ENCODE peak calls at places on chromosome 12, in eight cellular contexts. D is A549, J is HepG2, E is thyroid gland, Q is body of pancreas, Z is transverse colon, S is stomach, C is HCT116. U is an unnamed sample.

GRCh38 chr12:65881965-65882413 is 57.7 kb downstream of the HMGA2 start:
- DNase-seq in D (no peak), J (no peak), E (peak), Q (peak), Z (peak), S (peak), C (no peak), U (peak)

GRCh38 chr12:76530531-76530930 is 29.0 kb downstream of the OSBPL8 start:
- DNase-seq in D (no peak), J (no peak), E (no peak), Q (no peak), Z (no peak), S (no peak), C (no peak), U (no peak)

GRCh38 chr12:66881401-66881800 is 202.5 kb upstream of the GRIP1 start:
- DNase-seq in D (no peak), J (no peak), E (no peak), Q (no peak), Z (no peak), S (no peak), C (no peak), U (no peak)

GRCh38 chr12:64385468-64385867 is 5.1 kb downstream of the C12orf56 start:
- DNase-seq in D (no peak), J (no peak), E (no peak), Q (no peak), Z (no peak), S (no peak), C (peak), U (no peak)

GRCh38 chr12:74914378-74914777 is 295.3 kb downstream of the KCNC2 start:
- DNase-seq in D (no peak), J (no peak), E (no peak), Q (no peak), Z (no peak), S (no peak), C (no peak), U (no peak)

GRCh38 chr12:119589087-119589486 is 4.5 kb upstream of the TMEM233 start:
- DNase-seq in D (no peak), J (no peak), E (no peak), Q (no peak), Z (no peak), S (no peak), C (no peak), U (no peak)

GRCh38 chr12:75981773-75982564 is 49.6 kb downstream of the PHLDA1 start:
- DNase-seq in D (peak), J (no peak), E (no peak), Q (peak), Z (no peak), S (no peak), C (peak), U (no peak)

GRCh38 chr12:26120561-26121274 is 4.1 kb downstream of the BHLHE41 start:
- DNase-seq in D (no peak), J (no peak), E (no peak), Q (no peak), Z (no peak), S (no peak), C (no peak), U (no peak)

GRCh38 chr12:92226036-92226661 is 80.5 kb upstream of the BTG1 start:
- DNase-seq in D (no peak), J (no peak), E (no peak), Q (no peak), Z (no peak), S (no peak), C (no peak), U (no peak)

GRCh38 chr12:116564080-116564479 is 4.9 kb downstream of the MAP1LC3B2 start:
- DNase-seq in D (no peak), J (peak), E (no peak), Q (no peak), Z (no peak), S (no peak), C (no peak), U (no peak)

GRCh38 chr12:87427770-87428169 is 601.4 kb downstream of the C12orf50 start:
- DNase-seq in D (no peak), J (no peak), E (no peak), Q (no peak), Z (no peak), S (no peak), C (no peak), U (no peak)

GRCh38 chr12:89499857-89500256 is 24.7 kb downstream of the GALNT4 start:
- DNase-seq in D (no peak), J (no peak), E (no peak), Q (no peak), Z (no peak), S (no peak), C (no peak), U (no peak)

GRCh38 chr12:124804011-124804621 is 59.5 kb downstream of the SCARB1 start:
- DNase-seq in D (peak), J (peak), E (peak), Q (peak), Z (no peak), S (peak), C (peak), U (peak)

GRCh38 chr12:47135578-47135977 is 55.8 kb upstream of the AMIGO2 start:
- DNase-seq in D (no peak), J (no peak), E (no peak), Q (no peak), Z (no peak), S (no peak), C (no peak), U (no peak)
- TF ChIP-seq CTCF in D (no peak), J (no peak), E (no peak), Q (no peak), Z (no peak), S (no peak), C (no peak), U (no peak)

GRCh38 chr12:80186727-80187217 is 87.4 kb downstream of the OTOGL start:
- DNase-seq in D (peak), J (peak), E (peak), Q (peak), Z (peak), S (peak), C (peak), U (peak)

GRCh38 chr12:80190001-80190400 is 90.7 kb downstream of the OTOGL start:
- DNase-seq in D (no peak), J (no peak), E (no peak), Q (no peak), Z (no peak), S (no peak), C (no peak), U (no peak)

GRCh38 chr12:80187660-80188090 is 88.3 kb downstream of the OTOGL start:
- DNase-seq in D (no peak), J (no peak), E (no peak), Q (peak), Z (no peak), S (no peak), C (no peak), U (peak)

GRCh38 chr12:80188566-80188965 is 89.2 kb downstream of the OTOGL start:
- DNase-seq in D (no peak), J (no peak), E (no peak), Q (no peak), Z (no peak), S (no peak), C (no peak), U (no peak)

GRCh38 chr12:80189241-80189640 is 89.9 kb downstream of the OTOGL start:
- DNase-seq in D (no peak), J (no peak), E (no peak), Q (no peak), Z (no peak), S (no peak), C (no peak), U (no peak)
- H3K27ac ChIP-seq in D (no peak), J (no peak), E (no peak), Q (no peak), Z (no peak), S (no peak), C (no peak), U (peak)

GRCh38 chr12:57592551-57593165 is 1.7 kb downstream of the PIP4K2C start:
- DNase-seq in D (no peak), J (no peak), E (no peak), Q (no peak), Z (no peak), S (no peak), C (no peak), U (no peak)

GRCh38 chr12:57593187-57593586 is 2.2 kb downstream of the PIP4K2C start:
- DNase-seq in D (no peak), J (no peak), E (no peak), Q (no peak), Z (no peak), S (no peak), C (no peak), U (no peak)

GRCh38 chr12:57590536-57590891 is 478 bp upstream of the PIP4K2C start:
- DNase-seq in D (no peak), J (no peak), E (no peak), Q (no peak), Z (no peak), S (no peak), C (no peak), U (no peak)

GRCh38 chr12:57591567-57592325 is 754 bp downstream of the PIP4K2C start:
- DNase-seq in D (no peak), J (no peak), E (peak), Q (peak), Z (peak), S (peak), C (no peak), U (no peak)

GRCh38 chr12:57590892-57591566 is at the start of gene PIP4K2C:
- DNase-seq in D (peak), J (peak), E (peak), Q (peak), Z (peak), S (peak), C (peak), U (peak)
- TF ChIP-seq POLR2A in D (peak), J (peak), E (peak), Q (peak), Z (peak), S (peak), C (peak), U (peak)

GRCh38 chr12:59595557-59596231 is at the start of gene SLC16A7:
- DNase-seq in D (peak), J (peak), E (peak), Q (peak), Z (peak), S (peak), C (peak), U (peak)
- TF ChIP-seq CTCF in D (no peak), J (no peak), E (no peak), Q (no peak), Z (no peak), S (no peak), C (no peak), U (no peak)

GRCh38 chr12:31590730-31591307 is at the start of gene DENND5B:
- DNase-seq in D (peak), J (peak), E (peak), Q (peak), Z (peak), S (peak), C (no peak), U (peak)
- H3K27ac ChIP-seq in D (peak), J (peak), E (peak), Q (peak), Z (peak), S (peak), C (peak), U (peak)

DNA sequence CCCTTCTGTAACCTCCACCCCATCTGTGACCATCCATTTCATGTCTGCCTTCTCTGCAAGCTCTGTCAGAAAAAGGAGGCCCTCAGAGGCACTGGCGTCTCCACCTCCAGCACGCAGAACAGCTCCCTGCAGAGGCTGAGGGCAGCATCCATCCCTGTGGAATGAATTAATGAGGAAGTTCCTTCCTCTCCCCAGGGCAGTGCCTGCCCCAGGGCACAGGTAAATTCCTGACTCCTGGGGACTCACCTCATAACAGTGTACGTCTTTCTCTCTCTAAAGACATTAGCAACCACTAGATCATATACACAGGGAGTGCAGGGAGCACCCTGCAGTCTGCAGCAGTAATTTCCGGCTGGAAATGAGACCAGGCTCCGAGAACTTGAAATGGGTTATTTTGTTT is 155.0 kb upstream of the TMEM132C start:
- DNase-seq in D (no peak), J (no peak), E (no peak), Q (no peak), Z (no peak), S (no peak), C (no peak), U (no peak)
- TF ChIP-seq POLR2A in D (no peak), J (no peak), E (no peak), Q (no peak), Z (no peak), S (no peak), C (no peak), U (no peak)

DNA sequence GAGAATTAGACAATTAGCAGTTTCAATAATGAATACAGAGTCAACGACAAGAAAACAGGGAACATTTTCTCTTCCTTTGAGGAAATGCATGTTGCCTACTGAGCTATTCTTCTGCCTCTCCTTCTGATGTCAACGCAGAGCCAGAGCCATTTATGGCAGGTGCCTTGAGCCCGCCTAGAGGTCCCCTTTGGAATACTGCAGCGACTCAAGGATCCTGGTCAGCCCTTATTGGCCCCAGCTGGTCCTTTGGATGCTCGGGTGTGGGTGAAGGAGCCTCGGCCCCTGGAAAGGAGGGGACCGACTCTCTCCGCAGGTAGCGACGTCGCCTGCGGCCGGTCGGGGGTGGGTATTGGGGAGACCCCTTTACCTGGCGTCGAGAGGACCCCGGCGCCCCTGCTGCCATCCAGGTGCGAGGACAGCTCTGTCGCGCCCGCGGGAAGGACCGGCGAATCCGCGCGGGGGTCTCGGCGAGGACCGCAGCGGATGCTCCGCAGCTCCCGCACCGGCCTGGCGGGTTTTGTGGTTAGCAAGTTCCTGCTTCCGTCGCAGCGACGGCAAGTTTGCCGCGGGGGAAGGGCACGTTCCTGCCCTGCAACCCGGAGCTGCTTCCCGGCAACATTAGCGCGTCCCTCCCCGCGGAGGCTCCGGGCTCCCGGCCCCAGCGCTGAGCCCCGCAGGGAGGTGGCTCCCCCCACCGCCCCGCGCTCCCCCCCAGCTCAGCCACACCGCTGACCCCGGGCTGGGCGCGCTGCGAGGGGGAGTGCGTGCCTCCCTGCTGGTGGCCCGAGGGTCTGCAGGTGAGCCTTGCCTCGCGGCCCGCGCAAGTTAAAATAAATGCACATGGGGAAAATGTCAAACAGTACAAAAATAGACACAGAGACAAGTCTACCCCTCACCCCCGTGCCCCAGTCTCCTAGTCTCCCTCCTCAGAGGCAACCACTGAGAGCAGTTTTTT is at the start of gene MANSC1:
- DNase-seq in D (peak), J (peak), E (peak), Q (peak), Z (peak), S (peak), C (no peak), U (peak)
- TF ChIP-seq CTCF in D (no peak), J (peak), E (peak), Q (peak), Z (peak), S (no peak), C (no peak), U (no peak)

DNA sequence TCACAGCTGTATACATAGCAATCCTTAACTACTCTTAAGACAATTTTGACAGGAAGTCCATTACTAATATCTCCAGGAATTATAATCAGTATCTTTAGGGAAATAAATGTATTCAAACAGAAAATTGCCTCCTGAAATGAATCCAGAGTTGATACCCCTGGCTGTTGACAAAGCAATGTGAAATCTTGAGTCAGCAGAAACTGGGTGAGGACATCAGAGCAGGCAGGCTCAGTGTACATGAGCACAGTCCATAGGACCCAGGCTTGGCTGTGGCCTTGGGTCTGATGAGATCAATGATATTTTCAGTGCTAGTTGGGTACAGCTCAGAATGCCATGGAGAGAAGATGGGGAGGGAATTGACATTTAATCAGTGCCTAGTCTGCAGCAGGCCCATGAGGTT is 151.3 kb downstream of the SLC15A4 start:
- DNase-seq in D (no peak), J (no peak), E (no peak), Q (no peak), Z (no peak), S (no peak), C (no peak), U (no peak)
- H3K27ac ChIP-seq in D (no peak), J (no peak), E (no peak), Q (no peak), Z (no peak), S (no peak), C (no peak), U (no peak)